ENCODE peak calls at places on chromosomes 3 and 15, in ten cellular contexts. One of them, this sample, is unnamed. For H3K36me3, the result is how much of the 10 kb centered on the place peaks cover.

GRCh38 chr3:43773273-43774104 is 82.8 kb downstream of the ABHD5 start:
- DNase-seq in OCI-LY7: no peak
- DNase-seq in brain microvascular endothelial cell: no peak
- DNase-seq in SK-N-SH: peak
- DNase-seq in IMR-90: peak
- DNase-seq in psoas muscle: peak
- DNase-seq in GM23338: peak
- DNase-seq in left ventricle myocardium inferior: peak
- DNase-seq in spleen: peak
- DNase-seq in upper lobe of right lung: no peak
- DNase-seq in this sample: no peak

GRCh38 chr3:110062711-110063110 is 725.4 kb upstream of the DPPA4 start:
- DNase-seq in left ventricle myocardium inferior: no peak
- DNase-seq in upper lobe of right lung: no peak
- DNase-seq in spleen: no peak
- DNase-seq in SK-N-SH: no peak
- DNase-seq in GM23338: no peak
- DNase-seq in psoas muscle: no peak
- DNase-seq in OCI-LY7: no peak
- DNase-seq in brain microvascular endothelial cell: no peak
- DNase-seq in IMR-90: no peak
- DNase-seq in this sample: no peak

GRCh38 chr3:105366302-105367062 is at the start of gene ALCAM:
- DNase-seq in upper lobe of right lung: peak
- DNase-seq in OCI-LY7: peak
- DNase-seq in spleen: peak
- DNase-seq in psoas muscle: peak
- DNase-seq in brain microvascular endothelial cell: peak
- DNase-seq in GM23338: peak
- DNase-seq in IMR-90: peak
- DNase-seq in left ventricle myocardium inferior: peak
- DNase-seq in SK-N-SH: peak
- DNase-seq in this sample: peak

GRCh38 chr3:42697326-42698051 is 5.1 kb downstream of the HHATL start:
- DNase-seq in IMR-90: no peak
- DNase-seq in left ventricle myocardium inferior: no peak
- DNase-seq in GM23338: no peak
- DNase-seq in brain microvascular endothelial cell: no peak
- DNase-seq in psoas muscle: no peak
- DNase-seq in spleen: no peak
- DNase-seq in OCI-LY7: no peak
- DNase-seq in SK-N-SH: no peak
- DNase-seq in upper lobe of right lung: no peak
- DNase-seq in this sample: no peak

GRCh38 chr3:141895731-141896130 is 19.3 kb downstream of the ATP1B3 start:
- DNase-seq in left ventricle myocardium inferior: no peak
- DNase-seq in SK-N-SH: no peak
- DNase-seq in spleen: no peak
- DNase-seq in GM23338: no peak
- DNase-seq in IMR-90: no peak
- DNase-seq in OCI-LY7: no peak
- DNase-seq in upper lobe of right lung: no peak
- DNase-seq in psoas muscle: no peak
- DNase-seq in brain microvascular endothelial cell: no peak
- DNase-seq in this sample: no peak

GRCh38 chr3:24382647-24383046 is 112.0 kb downstream of the THRB start:
- DNase-seq in upper lobe of right lung: no peak
- DNase-seq in left ventricle myocardium inferior: no peak
- DNase-seq in spleen: no peak
- DNase-seq in SK-N-SH: no peak
- DNase-seq in brain microvascular endothelial cell: no peak
- DNase-seq in psoas muscle: no peak
- DNase-seq in IMR-90: no peak
- DNase-seq in GM23338: no peak
- DNase-seq in OCI-LY7: no peak
- DNase-seq in this sample: no peak

GRCh38 chr15:67839358-67839928 is 402 bp downstream of the RNU6-1 start:
- DNase-seq in left ventricle myocardium inferior: no peak
- DNase-seq in IMR-90: peak
- DNase-seq in spleen: peak
- DNase-seq in GM23338: no peak
- DNase-seq in SK-N-SH: peak
- DNase-seq in upper lobe of right lung: no peak
- DNase-seq in OCI-LY7: peak
- DNase-seq in brain microvascular endothelial cell: no peak
- DNase-seq in psoas muscle: no peak
- DNase-seq in this sample: peak

GRCh38 chr3:194784341-194784740 is 98.7 kb downstream of the FAM43A start:
- DNase-seq in spleen: no peak
- DNase-seq in SK-N-SH: no peak
- DNase-seq in brain microvascular endothelial cell: no peak
- DNase-seq in psoas muscle: no peak
- DNase-seq in OCI-LY7: no peak
- DNase-seq in IMR-90: no peak
- DNase-seq in left ventricle myocardium inferior: no peak
- DNase-seq in GM23338: no peak
- DNase-seq in upper lobe of right lung: no peak
- DNase-seq in this sample: no peak

GRCh38 chr3:65914032-65914739 is 124.5 kb downstream of the MAGI1 start:
- DNase-seq in SK-N-SH: no peak
- DNase-seq in GM23338: peak
- DNase-seq in brain microvascular endothelial cell: no peak
- DNase-seq in left ventricle myocardium inferior: no peak
- DNase-seq in upper lobe of right lung: no peak
- DNase-seq in IMR-90: no peak
- DNase-seq in spleen: no peak
- DNase-seq in psoas muscle: no peak
- DNase-seq in OCI-LY7: no peak
- DNase-seq in this sample: no peak

GRCh38 chr3:168248383-168249047 is 152.8 kb upstream of the GOLIM4 start:
- DNase-seq in GM23338: peak
- DNase-seq in left ventricle myocardium inferior: no peak
- DNase-seq in IMR-90: peak
- DNase-seq in OCI-LY7: no peak
- DNase-seq in upper lobe of right lung: peak
- DNase-seq in psoas muscle: no peak
- DNase-seq in brain microvascular endothelial cell: peak
- DNase-seq in SK-N-SH: peak
- DNase-seq in spleen: peak
- DNase-seq in this sample: no peak

GRCh38 chr15:67067161-67067853 is 1.9 kb downstream of the SMAD3 start:
- DNase-seq in psoas muscle: no peak
- DNase-seq in spleen: no peak
- DNase-seq in OCI-LY7: peak
- DNase-seq in IMR-90: peak
- DNase-seq in SK-N-SH: no peak
- DNase-seq in left ventricle myocardium inferior: no peak
- DNase-seq in upper lobe of right lung: no peak
- DNase-seq in GM23338: peak
- DNase-seq in brain microvascular endothelial cell: no peak
- DNase-seq in this sample: no peak

DNA sequence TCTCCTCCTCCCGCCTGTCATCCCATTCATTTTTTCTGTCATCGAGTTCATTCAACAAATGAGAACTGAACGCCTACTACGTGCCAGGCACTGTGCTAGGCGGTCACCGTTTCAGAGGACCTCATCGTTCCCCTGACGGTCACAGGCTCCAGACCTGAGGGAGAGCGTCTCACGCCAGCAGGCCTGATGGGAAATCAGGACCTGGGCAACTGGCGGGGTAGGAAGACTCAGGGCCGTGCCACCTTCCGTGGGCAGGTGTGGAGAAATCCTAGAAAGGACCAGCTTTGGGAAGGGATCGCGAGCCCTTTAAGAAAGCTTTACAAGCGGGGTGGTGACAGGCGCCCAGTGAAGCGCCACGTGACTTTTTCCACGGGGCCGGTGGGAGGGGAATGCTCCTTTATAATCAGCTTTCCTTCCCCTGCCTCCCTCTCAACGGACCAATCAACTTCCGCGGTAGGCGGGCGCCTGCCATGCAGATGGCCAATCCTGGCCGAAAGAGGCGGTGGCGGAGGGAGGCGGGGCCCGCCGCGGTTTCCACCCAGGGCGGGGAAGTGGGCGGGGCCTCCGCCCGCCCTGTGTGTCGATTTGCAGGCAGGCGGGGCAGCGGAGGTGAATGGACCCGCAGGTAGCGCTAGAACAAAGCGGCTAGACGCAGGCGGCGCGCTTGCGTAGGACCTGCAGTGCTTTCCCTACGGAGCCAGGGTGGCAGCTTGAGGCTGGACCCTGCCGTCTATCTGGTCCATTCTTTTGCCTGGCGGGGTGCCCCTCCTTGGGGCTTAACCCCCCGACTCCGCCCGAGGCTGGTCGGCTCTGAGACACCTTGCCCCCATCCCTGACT is 816 bp upstream of the DUSP7 start:
- DNase-seq in SK-N-SH: peak
- DNase-seq in upper lobe of right lung: peak
- DNase-seq in left ventricle myocardium inferior: peak
- DNase-seq in spleen: peak
- DNase-seq in brain microvascular endothelial cell: peak
- DNase-seq in IMR-90: peak
- DNase-seq in psoas muscle: peak
- DNase-seq in GM23338: peak
- DNase-seq in OCI-LY7: peak
- DNase-seq in this sample: peak
- TF ChIP-seq CTCF in SK-N-SH: no peak
- TF ChIP-seq CTCF in upper lobe of right lung: no peak
- TF ChIP-seq CTCF in left ventricle myocardium inferior: no peak
- TF ChIP-seq CTCF in spleen: peak
- TF ChIP-seq CTCF in brain microvascular endothelial cell: no peak
- TF ChIP-seq CTCF in IMR-90: no peak
- TF ChIP-seq CTCF in psoas muscle: no peak
- TF ChIP-seq CTCF in GM23338: peak
- TF ChIP-seq CTCF in OCI-LY7: no peak
- TF ChIP-seq CTCF in this sample: no peak

GRCh38 chr3:132695006-132695405 is 27.2 kb downstream of the NPHP3 start:
- DNase-seq in psoas muscle: no peak
- DNase-seq in OCI-LY7: no peak
- DNase-seq in GM23338: no peak
- DNase-seq in SK-N-SH: peak
- DNase-seq in IMR-90: no peak
- DNase-seq in spleen: no peak
- DNase-seq in left ventricle myocardium inferior: no peak
- DNase-seq in brain microvascular endothelial cell: no peak
- DNase-seq in upper lobe of right lung: no peak
- DNase-seq in this sample: no peak
- H3K36me3 ChIP-seq in psoas muscle: half or more
- H3K36me3 ChIP-seq in OCI-LY7: under half
- H3K36me3 ChIP-seq in GM23338: under half
- H3K36me3 ChIP-seq in SK-N-SH: half or more
- H3K36me3 ChIP-seq in IMR-90: under half
- H3K36me3 ChIP-seq in spleen: half or more
- H3K36me3 ChIP-seq in left ventricle myocardium inferior: half or more
- H3K36me3 ChIP-seq in brain microvascular endothelial cell: under half
- H3K36me3 ChIP-seq in upper lobe of right lung: half or more
- H3K36me3 ChIP-seq in this sample: under half

DNA sequence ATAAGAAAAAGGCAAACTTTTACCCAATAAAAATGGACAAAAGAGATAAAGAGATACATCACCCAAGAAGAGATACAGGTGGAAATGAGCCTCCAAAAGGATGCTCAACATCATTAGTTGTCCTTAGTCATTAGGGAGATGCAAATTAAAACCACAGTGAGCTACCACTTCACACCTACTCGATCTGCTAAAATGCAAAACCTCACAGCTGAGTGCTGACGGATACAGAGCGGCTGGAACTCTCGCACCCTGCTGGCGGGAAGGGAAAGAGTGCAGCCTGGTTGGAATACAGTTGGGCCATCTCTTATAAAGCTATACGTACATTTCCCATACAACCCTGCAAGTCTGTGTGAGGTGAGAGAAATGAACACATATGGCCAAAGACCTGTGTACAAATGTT is 78.5 kb upstream of the PRR20G start:
- DNase-seq in left ventricle myocardium inferior: no peak
- DNase-seq in SK-N-SH: no peak
- DNase-seq in GM23338: peak
- DNase-seq in brain microvascular endothelial cell: no peak
- DNase-seq in OCI-LY7: no peak
- DNase-seq in psoas muscle: no peak
- DNase-seq in spleen: peak
- DNase-seq in IMR-90: no peak
- DNase-seq in upper lobe of right lung: no peak
- DNase-seq in this sample: no peak
- TF ChIP-seq CTCF in left ventricle myocardium inferior: no peak
- TF ChIP-seq CTCF in SK-N-SH: no peak
- TF ChIP-seq CTCF in GM23338: peak
- TF ChIP-seq CTCF in brain microvascular endothelial cell: peak
- TF ChIP-seq CTCF in OCI-LY7: no peak
- TF ChIP-seq CTCF in psoas muscle: no peak
- TF ChIP-seq CTCF in spleen: no peak
- TF ChIP-seq CTCF in IMR-90: peak
- TF ChIP-seq CTCF in upper lobe of right lung: no peak
- TF ChIP-seq CTCF in this sample: no peak

DNA sequence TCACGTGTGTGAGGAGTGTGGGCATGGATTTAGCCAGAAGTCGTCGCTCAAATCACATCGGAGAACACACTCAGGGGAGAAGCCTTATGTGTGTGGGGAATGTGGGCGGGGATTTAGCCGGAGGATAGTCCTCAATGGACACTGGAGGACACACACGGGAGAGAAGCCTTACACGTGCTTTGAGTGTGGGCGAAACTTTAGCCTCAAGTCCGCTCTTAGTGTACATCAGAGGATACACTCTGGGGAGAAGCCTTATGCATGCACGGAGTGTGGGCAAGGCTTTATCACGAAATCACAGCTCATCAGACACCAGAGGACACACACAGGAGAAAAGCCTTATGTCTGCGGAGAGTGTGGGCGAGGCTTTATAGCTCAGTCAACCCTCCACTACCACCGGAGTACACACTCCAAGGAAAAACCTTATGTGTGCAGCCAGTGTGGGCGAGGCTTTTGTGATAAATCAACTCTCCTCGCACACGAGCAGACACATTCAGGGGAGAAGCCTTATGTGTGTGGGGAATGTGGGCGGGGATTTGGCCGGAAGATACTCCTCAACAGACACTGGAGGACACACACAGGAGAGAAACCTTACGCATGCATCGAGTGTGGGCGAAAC is 28.1 kb downstream of the ZNF589 start:
- DNase-seq in SK-N-SH: no peak
- DNase-seq in brain microvascular endothelial cell: no peak
- DNase-seq in OCI-LY7: no peak
- DNase-seq in IMR-90: no peak
- DNase-seq in GM23338: no peak
- DNase-seq in spleen: no peak
- DNase-seq in left ventricle myocardium inferior: no peak
- DNase-seq in upper lobe of right lung: no peak
- DNase-seq in psoas muscle: no peak
- DNase-seq in this sample: no peak
- H3K36me3 ChIP-seq in SK-N-SH: under half
- H3K36me3 ChIP-seq in brain microvascular endothelial cell: under half
- H3K36me3 ChIP-seq in OCI-LY7: half or more
- H3K36me3 ChIP-seq in IMR-90: under half
- H3K36me3 ChIP-seq in GM23338: half or more
- H3K36me3 ChIP-seq in spleen: under half
- H3K36me3 ChIP-seq in left ventricle myocardium inferior: under half
- H3K36me3 ChIP-seq in upper lobe of right lung: under half
- H3K36me3 ChIP-seq in psoas muscle: under half
- H3K36me3 ChIP-seq in this sample: under half

DNA sequence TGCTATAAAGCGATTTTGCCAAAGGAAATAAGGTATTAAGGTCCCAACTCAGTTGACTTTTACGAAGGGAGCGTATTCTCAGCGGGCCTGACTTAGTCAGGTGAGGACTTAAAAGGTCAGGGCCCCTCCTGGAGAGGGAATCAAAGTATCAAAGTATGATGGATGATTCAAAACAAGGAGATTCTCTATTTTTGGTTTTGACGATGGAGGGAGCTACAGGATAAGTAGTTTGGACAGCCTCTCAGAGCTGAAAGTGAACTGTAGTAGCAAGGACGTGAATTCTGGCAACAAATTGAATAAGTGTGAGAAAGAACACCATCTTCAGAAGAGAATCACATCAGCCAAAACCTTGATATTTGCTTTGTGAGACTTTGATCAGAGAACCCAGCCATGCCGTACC is 1186.5 kb downstream of the SI start:
- DNase-seq in upper lobe of right lung: no peak
- DNase-seq in GM23338: peak
- DNase-seq in brain microvascular endothelial cell: no peak
- DNase-seq in spleen: no peak
- DNase-seq in OCI-LY7: no peak
- DNase-seq in SK-N-SH: no peak
- DNase-seq in left ventricle myocardium inferior: no peak
- DNase-seq in psoas muscle: no peak
- DNase-seq in IMR-90: no peak
- DNase-seq in this sample: no peak
- TF ChIP-seq CTCF in upper lobe of right lung: no peak
- TF ChIP-seq CTCF in GM23338: peak
- TF ChIP-seq CTCF in brain microvascular endothelial cell: no peak
- TF ChIP-seq CTCF in spleen: no peak
- TF ChIP-seq CTCF in OCI-LY7: no peak
- TF ChIP-seq CTCF in SK-N-SH: no peak
- TF ChIP-seq CTCF in left ventricle myocardium inferior: no peak
- TF ChIP-seq CTCF in psoas muscle: no peak
- TF ChIP-seq CTCF in IMR-90: no peak
- TF ChIP-seq CTCF in this sample: no peak